ENCODE peak calls at places on chromosomes 12 and 14, in seven cellular contexts. One of them, this sample, is unnamed.

GRCh38 chr12:48163150-48163747 is 5.9 kb upstream of the ASB8 start:
- DNase-seq in HEK293T: no peak
- DNase-seq in naive thymus-derived CD8-positive, alpha-beta T cell: no peak
- DNase-seq in endothelial cell: no peak
- DNase-seq in AG04450: no peak
- DNase-seq in activated CD8-positive, alpha-beta memory T cell treated with anti-CD3 and anti-CD28 coated beads, Interleukin-2, amount 50 U/mL, for 48 hours: no peak
- DNase-seq in NCI-H460: no peak
- DNase-seq in this sample: no peak

GRCh38 chr12:68479261-68479581 is 131.5 kb upstream of the RAP1B start:
- DNase-seq in HEK293T: no peak
- DNase-seq in naive thymus-derived CD8-positive, alpha-beta T cell: no peak
- DNase-seq in endothelial cell: no peak
- DNase-seq in AG04450: peak; percentile 46
- DNase-seq in activated CD8-positive, alpha-beta memory T cell treated with anti-CD3 and anti-CD28 coated beads, Interleukin-2, amount 50 U/mL, for 48 hours: no peak
- DNase-seq in NCI-H460: no peak
- DNase-seq in this sample: no peak

GRCh38 chr14:29236401-29236800 is 469.8 kb downstream of the FOXG1 start:
- DNase-seq in HEK293T: no peak
- DNase-seq in naive thymus-derived CD8-positive, alpha-beta T cell: no peak
- DNase-seq in endothelial cell: no peak
- DNase-seq in AG04450: no peak
- DNase-seq in activated CD8-positive, alpha-beta memory T cell treated with anti-CD3 and anti-CD28 coated beads, Interleukin-2, amount 50 U/mL, for 48 hours: no peak
- DNase-seq in NCI-H460: no peak
- DNase-seq in this sample: no peak

GRCh38 chr12:50224026-50224692 is 57.0 kb upstream of the CERS5 start:
- DNase-seq in HEK293T: no peak
- DNase-seq in naive thymus-derived CD8-positive, alpha-beta T cell: peak; percentile 28
- DNase-seq in endothelial cell: no peak
- DNase-seq in AG04450: no peak
- DNase-seq in activated CD8-positive, alpha-beta memory T cell treated with anti-CD3 and anti-CD28 coated beads, Interleukin-2, amount 50 U/mL, for 48 hours: no peak
- DNase-seq in NCI-H460: no peak
- DNase-seq in this sample: no peak

GRCh38 chr14:20302042-20302761 is 3.5 kb downstream of the TTC5 start:
- DNase-seq in HEK293T: no peak
- DNase-seq in naive thymus-derived CD8-positive, alpha-beta T cell: no peak
- DNase-seq in endothelial cell: no peak
- DNase-seq in AG04450: no peak
- DNase-seq in activated CD8-positive, alpha-beta memory T cell treated with anti-CD3 and anti-CD28 coated beads, Interleukin-2, amount 50 U/mL, for 48 hours: no peak
- DNase-seq in NCI-H460: peak; percentile 15
- DNase-seq in this sample: no peak

GRCh38 chr14:50928002-50928635 is 16.2 kb downstream of the PYGL start:
- DNase-seq in HEK293T: no peak
- DNase-seq in naive thymus-derived CD8-positive, alpha-beta T cell: no peak
- DNase-seq in endothelial cell: no peak
- DNase-seq in AG04450: no peak
- DNase-seq in activated CD8-positive, alpha-beta memory T cell treated with anti-CD3 and anti-CD28 coated beads, Interleukin-2, amount 50 U/mL, for 48 hours: no peak
- DNase-seq in NCI-H460: no peak
- DNase-seq in this sample: peak; percentile 46

GRCh38 chr12:13173012-13173441 is 23.5 kb upstream of the EMP1 start:
- DNase-seq in HEK293T: no peak
- DNase-seq in naive thymus-derived CD8-positive, alpha-beta T cell: no peak
- DNase-seq in endothelial cell: no peak
- DNase-seq in AG04450: peak; percentile 53
- DNase-seq in activated CD8-positive, alpha-beta memory T cell treated with anti-CD3 and anti-CD28 coated beads, Interleukin-2, amount 50 U/mL, for 48 hours: no peak
- DNase-seq in NCI-H460: no peak
- DNase-seq in this sample: no peak

GRCh38 chr12:114812858-114813761 is 129.1 kb upstream of the TBX3 start:
- DNase-seq in HEK293T: peak; percentile 25
- DNase-seq in naive thymus-derived CD8-positive, alpha-beta T cell: no peak
- DNase-seq in endothelial cell: no peak
- DNase-seq in AG04450: peak; percentile 56
- DNase-seq in activated CD8-positive, alpha-beta memory T cell treated with anti-CD3 and anti-CD28 coated beads, Interleukin-2, amount 50 U/mL, for 48 hours: no peak
- DNase-seq in NCI-H460: no peak
- DNase-seq in this sample: no peak

GRCh38 chr12:10374624-10375018 is 15.2 kb downstream of the KLRK1 start:
- DNase-seq in HEK293T: no peak
- DNase-seq in naive thymus-derived CD8-positive, alpha-beta T cell: no peak
- DNase-seq in endothelial cell: no peak
- DNase-seq in AG04450: no peak
- DNase-seq in activated CD8-positive, alpha-beta memory T cell treated with anti-CD3 and anti-CD28 coated beads, Interleukin-2, amount 50 U/mL, for 48 hours: no peak
- DNase-seq in NCI-H460: no peak
- DNase-seq in this sample: no peak

This sample was measured in GDM1.